ENCODE peak calls at places on chromosomes 11 and 22, in six cellular contexts. D is HEK293T, Q is nephron progenitor cell, X is Calu3, V is ureter, L is NCI-H2171. S is an unnamed sample.

GRCh38 chr11:86592047-86592564 is 80.3 kb downstream of the ME3 start:
- DNase-seq in Q (no peak), L (no peak), V (no peak), D (no peak), X (no peak), S (no peak)

GRCh38 chr11:29159552-29160465 is 857.0 kb downstream of the KCNA4 start:
- DNase-seq in V (peak), X (peak), D (peak), Q (peak), L (peak), S (peak)

GRCh38 chr11:134139873-134140331 is 71.0 kb downstream of the JAM3 start:
- DNase-seq in L (peak), V (peak), X (peak), D (peak), Q (peak), S (peak)

GRCh38 chr11:7882860-7883259 is 48.2 kb downstream of the OR10A6 start:
- DNase-seq in X (no peak), Q (no peak), V (no peak), L (no peak), D (no peak), S (no peak)

GRCh38 chr11:6646040-6646439 is 9.6 kb downstream of the DCHS1 start:
- DNase-seq in X (no peak), Q (no peak), D (no peak), L (no peak), V (no peak), S (no peak)

GRCh38 chr22:22753526-22754267 is 109.3 kb downstream of the GGTLC2 start:
- DNase-seq in V (peak), L (peak), D (peak), Q (peak), X (peak), S (peak)

GRCh38 chr11:130675456-130675855 is 227.0 kb downstream of the ADAMTS15 start:
- DNase-seq in D (no peak), L (peak), X (no peak), V (no peak), Q (peak), S (no peak)

GRCh38 chr11:12771875-12772274 is 97.7 kb downstream of the TEAD1 start:
- DNase-seq in V (no peak), X (no peak), D (no peak), L (no peak), Q (no peak), S (no peak)

GRCh38 chr22:25210831-25211230 is 8.6 kb upstream of the CRYBB2 start:
- DNase-seq in L (no peak), V (no peak), Q (no peak), D (no peak), X (no peak), S (no peak)

GRCh38 chr11:46350695-46351094 is 3.4 kb downstream of the DGKZ start:
- DNase-seq in V (no peak), X (no peak), L (no peak), Q (no peak), D (no peak), S (no peak)

GRCh38 chr22:46763051-46763705 is 728 bp downstream of the TBC1D22A start:
- DNase-seq in L (no peak), X (no peak), D (no peak), Q (no peak), V (peak), S (no peak)

GRCh38 chr11:7759010-7759409 is 37.7 kb downstream of the OR5P2 start:
- DNase-seq in Q (no peak), D (no peak), V (no peak), L (no peak), X (no peak), S (no peak)

GRCh38 chr11:117623831-117624271 is 173.2 kb downstream of the DSCAML1 start:
- DNase-seq in X (no peak), V (no peak), Q (no peak), L (no peak), D (no peak), S (no peak)

GRCh38 chr11:79159657-79160450 is 281.0 kb downstream of the TENM4 start:
- DNase-seq in D (no peak), X (no peak), L (no peak), Q (no peak), V (no peak), S (no peak)

GRCh38 chr22:48717883-48718817 is 1109.5 kb downstream of the BRD1 start:
- DNase-seq in V (no peak), L (no peak), Q (no peak), X (no peak), D (no peak), S (no peak)

GRCh38 chr11:65432133-65432650 is 9.6 kb downstream of the NEAT1 start:
- DNase-seq in L (no peak), V (no peak), X (no peak), D (no peak), Q (no peak), S (no peak)

GRCh38 chr22:41524283-41524682 is 20.0 kb downstream of the POLR3H start:
- DNase-seq in X (no peak), V (peak), L (no peak), D (no peak), Q (no peak), S (no peak)

GRCh38 chr11:133238455-133238854 is 293.8 kb downstream of the OPCML start:
- DNase-seq in Q (no peak), V (no peak), D (no peak), L (no peak), X (no peak), S (no peak)

GRCh38 chr22:47221840-47222615 is 459.6 kb downstream of the TBC1D22A start:
- DNase-seq in X (no peak), D (no peak), V (no peak), L (no peak), Q (no peak), S (no peak)

GRCh38 chr11:77069969-77070582 is 3.3 kb downstream of the CAPN5 start:
- DNase-seq in L (no peak), Q (no peak), V (no peak), D (no peak), X (no peak), S (no peak)

GRCh38 chr11:83663446-83663845 is 377.3 kb upstream of the CCDC90B start:
- DNase-seq in L (no peak), Q (no peak), D (no peak), V (no peak), X (no peak), S (no peak)